ENCODE peak calls at places on chromosomes 5 and 9, in six cellular contexts. J is K562, F is transverse colon, C is upper lobe of left lung, G is stomach, U is sigmoid colon. B is an unnamed sample.

GRCh38 chr5:146307796-146308195 is 30.8 kb upstream of the POU4F3 start:
- DNase-seq in J (no peak), F (no peak), C (no peak), G (no peak), U (no peak), B (no peak)

GRCh38 chr5:75043736-75044264 is 8.6 kb downstream of the GCNT4 start:
- DNase-seq in J (no peak), F (no peak), C (no peak), G (no peak), U (no peak), B (no peak)

GRCh38 chr5:139658928-139659667 is 10.9 kb downstream of the CXXC5 start:
- DNase-seq in J (peak), F (no peak), C (peak), G (peak), U (no peak), B (no peak)

GRCh38 chr5:5103249-5103648 is 36.9 kb upstream of the ADAMTS16 start:
- DNase-seq in J (no peak), F (no peak), C (no peak), G (no peak), U (no peak), B (no peak)

GRCh38 chr9:116421006-116421538 is 266.0 kb upstream of the TRIM32 start:
- DNase-seq in J (peak), F (no peak), C (no peak), G (no peak), U (no peak), B (no peak)

GRCh38 chr5:132458651-132459030 is 31.9 kb downstream of the IRF1 start:
- DNase-seq in J (no peak), F (no peak), C (no peak), G (no peak), U (no peak), B (no peak)

GRCh38 chr9:116933251-116933650 is 246.1 kb downstream of the TRIM32 start:
- DNase-seq in J (no peak), F (no peak), C (no peak), G (no peak), U (no peak), B (no peak)

GRCh38 chr9:129436751-129437625 is 183.9 kb downstream of the C9orf50 start:
- DNase-seq in J (peak), F (peak), C (peak), G (peak), U (peak), B (no peak)

GRCh38 chr5:15645776-15646175 is 145.8 kb downstream of the FBXL7 start:
- DNase-seq in J (no peak), F (no peak), C (no peak), G (no peak), U (no peak), B (no peak)

GRCh38 chr9:109802491-109802890 is 22.5 kb downstream of the PALM2AKAP2 start:
- DNase-seq in J (no peak), F (no peak), C (no peak), G (no peak), U (no peak), B (no peak)

GRCh38 chr9:69999331-69999730 is 44.3 kb upstream of the MAMDC2 start:
- DNase-seq in J (no peak), F (no peak), C (no peak), G (no peak), U (no peak), B (no peak)

GRCh38 chr9:70000481-70000880 is 43.2 kb upstream of the MAMDC2 start:
- DNase-seq in J (no peak), F (no peak), C (no peak), G (no peak), U (no peak), B (no peak)

GRCh38 chr9:69996947-69997346 is 46.7 kb upstream of the MAMDC2 start:
- DNase-seq in J (no peak), F (no peak), C (no peak), G (no peak), U (no peak), B (no peak)
- TF ChIP-seq EP300 in J (no peak), F (no peak), C (no peak), G (no peak), U (peak), B (no peak)

GRCh38 chr5:154756203-154756870 is 1.2 kb downstream of the LARP1 start:
- DNase-seq in J (peak), F (peak), C (peak), G (peak), U (peak), B (peak)

GRCh38 chr5:154753792-154754191 is 1.4 kb upstream of the LARP1 start:
- DNase-seq in J (peak), F (peak), C (no peak), G (peak), U (peak), B (peak)

GRCh38 chr5:154756871-154757646 is 1.9 kb downstream of the LARP1 start:
- DNase-seq in J (peak), F (peak), C (peak), G (peak), U (peak), B (peak)

GRCh38 chr5:154754460-154755360 is 467 bp upstream of the LARP1 start:
- DNase-seq in J (peak), F (peak), C (peak), G (peak), U (peak), B (peak)

DNA sequence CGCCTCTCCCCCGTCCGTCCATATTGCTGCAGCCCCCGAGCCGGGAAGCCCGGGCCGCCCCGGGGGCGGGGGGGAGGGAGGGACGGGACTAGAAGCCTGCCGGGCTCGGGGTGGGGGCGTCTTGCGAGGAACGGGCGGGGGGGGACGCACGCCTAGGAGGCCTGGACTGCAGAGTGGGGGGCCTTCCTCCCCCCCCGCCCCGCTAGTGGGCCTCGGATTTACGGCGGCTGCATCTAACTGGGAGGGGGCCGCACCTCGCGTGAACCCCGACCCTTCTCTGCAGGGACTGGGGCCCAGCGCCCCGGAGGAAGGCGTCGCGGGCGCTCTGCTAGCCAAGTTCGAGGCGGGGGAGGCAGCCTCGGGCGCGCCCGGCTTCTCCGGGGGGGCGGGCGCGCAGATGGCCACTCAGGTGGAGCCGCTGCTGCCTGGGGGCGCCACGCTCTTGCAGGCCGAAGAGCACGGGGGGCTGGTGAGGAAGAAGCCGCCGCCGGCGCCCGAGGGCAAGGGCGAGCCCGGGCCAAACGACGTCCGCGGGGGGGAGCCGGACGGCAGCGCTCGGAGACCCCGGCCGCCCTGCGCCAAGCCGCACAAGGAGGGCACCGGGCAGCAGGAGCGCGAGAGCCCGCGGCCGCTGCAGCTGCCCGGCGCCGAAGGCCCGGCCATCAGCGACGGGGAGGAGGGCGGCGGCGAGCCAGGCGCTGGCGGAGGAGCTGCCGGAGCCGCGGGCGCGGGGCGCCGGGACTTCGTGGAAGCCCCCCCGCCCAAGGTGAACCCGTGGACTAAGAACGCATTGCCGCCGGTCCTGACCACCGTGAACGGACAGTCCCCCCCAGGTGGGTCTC is at the start of gene LARP1:
- DNase-seq in J (peak), F (peak), C (peak), G (peak), U (peak), B (peak)
- TF ChIP-seq POLR2AphosphoS5 in J (no peak), F (no peak), C (no peak), G (no peak), U (no peak), B (no peak)

GRCh38 chr9:97388721-97389238 is 23.1 kb upstream of the TDRD7 start:
- DNase-seq in J (no peak), F (no peak), C (no peak), G (no peak), U (no peak), B (no peak)
- TF ChIP-seq EP300 in J (no peak), F (no peak), C (no peak), G (no peak), U (no peak), B (no peak)

DNA sequence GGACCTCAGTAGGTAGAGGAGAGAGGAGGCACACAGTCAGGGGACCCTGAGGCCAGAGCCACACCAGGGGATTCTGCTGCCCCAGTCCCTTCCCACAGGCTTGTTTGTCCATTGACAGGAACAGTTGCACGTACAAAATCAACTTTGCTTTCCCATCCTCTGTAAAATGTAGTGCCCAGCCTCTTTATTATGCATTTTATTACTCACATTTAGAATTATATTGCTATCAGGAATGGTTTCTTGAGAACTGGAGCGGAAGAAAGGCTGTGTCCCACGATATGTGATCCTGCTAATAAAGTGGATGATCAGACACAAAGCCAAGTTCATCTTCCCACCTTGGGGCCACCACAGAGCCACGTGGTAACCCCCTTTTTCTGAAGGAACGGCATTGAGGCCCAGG is 277.4 kb downstream of the FANCC start:
- DNase-seq in J (no peak), F (no peak), C (no peak), G (no peak), U (no peak), B (no peak)
- TF ChIP-seq POLR2AphosphoS5 in J (no peak), F (no peak), C (no peak), G (no peak), U (no peak), B (no peak)

GRCh38 chr5:9034671-9035070 is 511.2 kb downstream of the SEMA5A start:
- DNase-seq in J (no peak), F (no peak), C (no peak), G (no peak), U (no peak), B (no peak)

GRCh38 chr5:9033524-9033923 is 512.4 kb downstream of the SEMA5A start:
- DNase-seq in J (no peak), F (no peak), C (no peak), G (no peak), U (no peak), B (no peak)

GRCh38 chr5:9042241-9042640 is 503.6 kb downstream of the SEMA5A start:
- DNase-seq in J (no peak), F (no peak), C (no peak), G (no peak), U (no peak), B (no peak)

GRCh38 chr5:9035346-9035745 is 510.5 kb downstream of the SEMA5A start:
- DNase-seq in J (no peak), F (no peak), C (no peak), G (no peak), U (no peak), B (no peak)

GRCh38 chr5:9037048-9037447 is 508.8 kb downstream of the SEMA5A start:
- DNase-seq in J (no peak), F (no peak), C (no peak), G (no peak), U (no peak), B (no peak)
- TF ChIP-seq EP300 in J (no peak), F (no peak), C (no peak), G (no peak), U (no peak), B (no peak)

GRCh38 chr5:43556857-43557593 is at the start of gene PAIP1:
- DNase-seq in J (peak), F (peak), C (peak), G (peak), U (peak), B (peak)
- TF ChIP-seq POLR2AphosphoS5 in J (no peak), F (peak), C (no peak), G (peak), U (peak), B (no peak)